ENCODE peak calls at places on chromosomes 11 and 22, in five cellular contexts. V is H7, X is T-helper 9 cell, G is aorta, Y is sciatic nerve. J is an unnamed sample.

GRCh38 chr11:765025-765801 is 12.1 kb downstream of the GATD1 start:
- DNase-seq in V (peak; percentile 94), X (peak; percentile 55), G (peak; percentile 82), Y (peak; percentile 73), J (peak; percentile 69)

GRCh38 chr22:29308148-29308790 is 1.8 kb downstream of the GAS2L1 start:
- DNase-seq in V (peak; percentile 71), X (no peak), G (peak; percentile 77), Y (peak; percentile 58), J (peak; percentile 3)

GRCh38 chr11:75199412-75199955 is 41.1 kb upstream of the TPBGL start:
- DNase-seq in V (peak; percentile 33), X (no peak), G (no peak), Y (no peak), J (peak; percentile 66)

GRCh38 chr11:118012083-118012669 is 26.0 kb downstream of the IL10RA start:
- DNase-seq in V (no peak), X (no peak), G (no peak), Y (no peak), J (peak; percentile 52)

GRCh38 chr11:35688023-35688422 is 25.4 kb downstream of the TRIM44 start:
- DNase-seq in V (no peak), X (no peak), G (no peak), Y (no peak), J (no peak)

GRCh38 chr11:130964393-130964792 is 48.1 kb upstream of the SNX19 start:
- DNase-seq in V (no peak), X (no peak), G (no peak), Y (no peak), J (no peak)

GRCh38 chr11:111735262-111736116 is 30.7 kb downstream of the PPP2R1B start:
- DNase-seq in V (no peak), X (no peak), G (peak; percentile 91), Y (peak; percentile 85), J (no peak)

GRCh38 chr22:31192513-31192912 is 19.6 kb upstream of the LIMK2 start:
- DNase-seq in V (no peak), X (no peak), G (no peak), Y (no peak), J (no peak)

GRCh38 chr22:28600546-28601143 is 79.0 kb downstream of the TTC28 start:
- DNase-seq in V (peak; percentile 10), X (no peak), G (no peak), Y (no peak), J (no peak)

GRCh38 chr11:61580292-61580888 is 486 bp downstream of the SYT7 start:
- DNase-seq in V (peak; percentile 91), X (no peak), G (no peak), Y (no peak), J (no peak)

GRCh38 chr11:101456812-101457211 is 127.0 kb downstream of the TRPC6 start:
- DNase-seq in V (no peak), X (no peak), G (no peak), Y (no peak), J (no peak)

GRCh38 chr22:24089951-24090350 is 78.8 kb downstream of the CABIN1 start:
- DNase-seq in V (no peak), X (no peak), G (peak; percentile 34), Y (peak; percentile 45), J (no peak)

GRCh38 chr11:118933486-118933885 is 7.8 kb upstream of the BCL9L start:
- DNase-seq in V (no peak), X (no peak), G (no peak), Y (no peak), J (no peak)

GRCh38 chr22:26438006-26438405 is 8.9 kb downstream of the ASPHD2 start:
- DNase-seq in V (peak; percentile 70), X (no peak), G (no peak), Y (no peak), J (peak; percentile 67)

GRCh38 chr11:131447898-131448297 is 77.5 kb downstream of the NTM start:
- DNase-seq in V (no peak), X (no peak), G (no peak), Y (no peak), J (no peak)

GRCh38 chr22:24827305-24827704 is 21.3 kb downstream of the SGSM1 start:
- DNase-seq in V (no peak), X (no peak), G (no peak), Y (no peak), J (no peak)

GRCh38 chr11:85791326-85791990 is 19.5 kb downstream of the SYTL2 start:
- DNase-seq in V (no peak), X (no peak), G (no peak), Y (no peak), J (no peak)

J was measured in WERI-Rb-1.